ENCODE peak calls at places on chromosomes 4 and X, in five cellular contexts. C is neural crest cell, P is tibial artery, U is endothelial cell of umbilical vein, M is AG10803. W is an unnamed sample.
A peak's percentile ranks its signal among the peaks of the same experiment; 100 is the strongest.

GRCh38 chr4:108036252-108036651 is 46.6 kb downstream of the HADH start:
- DNase-seq in C (no peak), P (no peak), U (no peak), M (no peak), W (no peak)

GRCh38 chr4:2302387-2303119 is 40.6 kb upstream of the MXD4 start:
- DNase-seq in C (no peak), P (peak; percentile 34), U (no peak), M (no peak), W (no peak)

GRCh38 chr4:27062256-27062655 is 201.6 kb downstream of the STIM2 start:
- DNase-seq in C (no peak), P (no peak), U (no peak), M (no peak), W (no peak)

GRCh38 chr4:3340703-3341088 is 47.9 kb downstream of the RGS12 start:
- DNase-seq in C (no peak), P (no peak), U (no peak), M (no peak), W (no peak)

GRCh38 chr4:187321741-187322140 is 598.1 kb upstream of the FAT1 start:
- DNase-seq in C (no peak), P (no peak), U (no peak), M (no peak), W (no peak)

GRCh38 chr4:19159874-19160273 is 1091.8 kb upstream of the SLIT2 start:
- DNase-seq in C (no peak), P (no peak), U (no peak), M (no peak), W (no peak)

GRCh38 chrX:153333271-153333670 is 682 bp upstream of the ZNF275 start:
- DNase-seq in C (no peak), P (no peak), U (no peak), M (peak; percentile 80), W (no peak)

GRCh38 chr4:118801895-118802575 is 33.9 kb downstream of the SEC24D start:
- DNase-seq in C (no peak), P (no peak), U (no peak), M (no peak), W (no peak)

GRCh38 chrX:155966876-155967275 is 30.6 kb upstream of the IL9R start:
- DNase-seq in C (peak; percentile 6), P (no peak), U (no peak), M (no peak), W (no peak)

GRCh38 chr4:162499478-162499877 is 335.7 kb upstream of the FSTL5 start:
- DNase-seq in C (no peak), P (no peak), U (no peak), M (no peak), W (no peak)
- TF ChIP-seq CTCF in C (peak; percentile 58), P (peak; percentile 19), U (no peak), M (peak; percentile 36), W (no peak)

DNA sequence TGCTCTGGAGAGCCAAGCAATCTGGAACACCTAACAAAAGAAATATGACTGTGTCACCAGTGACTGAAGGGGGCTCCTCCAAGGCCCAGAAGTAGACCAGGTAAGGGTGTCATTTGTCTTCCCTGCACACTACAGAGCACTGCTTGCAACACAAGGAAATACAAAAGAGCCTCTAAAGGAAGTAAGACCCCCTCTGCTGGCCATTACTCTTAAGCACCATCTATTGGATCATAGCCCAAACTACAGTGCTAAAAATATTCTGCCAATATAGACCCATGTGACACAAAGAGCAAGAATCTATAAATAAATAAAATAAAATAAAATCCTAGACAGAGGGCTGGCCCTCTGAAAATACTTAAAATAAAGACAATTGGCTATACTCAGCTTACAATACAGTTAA is 528.7 kb downstream of the TMA16 start:
- DNase-seq in C (no peak), P (no peak), U (no peak), M (no peak), W (no peak)
- TF ChIP-seq CTCF in C (no peak), P (no peak), U (no peak), M (no peak), W (no peak)

GRCh38 chrX:65674351-65674893 is 7.0 kb downstream of the MSN start:
- DNase-seq in C (no peak), P (no peak), U (peak; percentile 43), M (no peak), W (no peak)

GRCh38 chrX:65673857-65674350 is 6.5 kb downstream of the MSN start:
- DNase-seq in C (no peak), P (no peak), U (no peak), M (peak; percentile 45), W (no peak)

GRCh38 chrX:65668362-65669310 is 1.2 kb downstream of the MSN start:
- DNase-seq in C (peak; percentile 2), P (peak; percentile 92), U (peak; percentile 69), M (peak; percentile 87), W (peak; percentile 28)

GRCh38 chrX:65671286-65671685 is 3.8 kb downstream of the MSN start:
- DNase-seq in C (no peak), P (no peak), U (no peak), M (no peak), W (no peak)

GRCh38 chrX:65671966-65672365 is 4.5 kb downstream of the MSN start:
- DNase-seq in C (no peak), P (no peak), U (no peak), M (no peak), W (no peak)
- TF ChIP-seq CTCF in C (no peak), P (no peak), U (no peak), M (no peak), W (no peak)

DNA sequence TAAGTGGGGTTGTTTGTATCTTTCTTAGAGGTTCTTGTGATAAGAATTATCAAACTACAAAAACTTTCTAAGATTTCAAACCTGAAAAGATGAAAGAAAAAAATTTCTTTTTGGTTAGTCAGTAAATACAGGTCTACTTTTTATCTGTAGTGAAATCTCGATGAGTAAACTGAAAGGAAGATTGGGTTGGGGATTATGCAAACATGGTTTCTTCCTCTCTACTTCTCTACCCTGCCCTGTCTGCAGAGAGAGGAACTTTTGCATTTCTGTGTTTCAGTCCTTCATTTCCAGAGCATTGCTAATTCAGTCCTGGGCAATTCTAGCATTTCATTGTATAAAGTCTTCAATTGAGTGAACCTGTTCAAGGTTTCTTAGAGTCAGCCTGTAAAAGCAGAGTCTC is 51.6 kb upstream of the IL2 start:
- DNase-seq in C (no peak), P (no peak), U (no peak), M (no peak), W (no peak)
- TF ChIP-seq CTCF in C (no peak), P (no peak), U (no peak), M (no peak), W (no peak)

DNA sequence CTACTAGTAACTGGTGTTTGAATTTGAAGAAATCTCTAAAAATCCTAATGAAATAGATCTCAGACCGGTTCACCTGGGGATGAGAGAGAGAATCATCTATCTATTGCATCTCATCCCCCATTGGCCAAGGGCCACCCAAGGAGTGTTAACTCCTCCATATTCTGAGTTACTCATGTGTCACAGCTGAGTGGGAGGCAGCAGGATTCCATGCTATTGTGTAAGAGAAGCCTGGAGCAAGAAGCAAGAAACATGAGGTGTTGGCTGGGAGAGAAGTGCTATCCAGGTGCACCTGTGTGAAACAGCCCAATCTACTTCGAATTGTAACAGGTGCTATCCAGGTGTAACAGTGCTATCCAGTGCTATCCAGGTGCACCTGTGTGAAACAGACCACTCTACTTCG is 150.3 kb upstream of the MAOA start:
- DNase-seq in C (no peak), P (no peak), U (no peak), M (no peak), W (no peak)
- TF ChIP-seq CTCF in C (no peak), P (no peak), U (no peak), M (no peak), W (no peak)

GRCh38 chr4:185656467-185656890 is 121.2 kb upstream of the PDLIM3 start:
- DNase-seq in C (no peak), P (peak; percentile 90), U (peak; percentile 61), M (peak; percentile 58), W (no peak)
- TF ChIP-seq CTCF in C (peak; percentile 38), P (peak; percentile 69), U (peak; percentile 28), M (peak; percentile 64), W (no peak)